ENCODE peak calls at places on chromosomes 2 and 18, in four cellular contexts. T, M, K and G are unnamed samples.

GRCh38 chr2:190563109-190563508 is 28.6 kb upstream of the NEMP2 start:
- DNase-seq in T (no peak), M (no peak), K (no peak), G (peak; percentile 43)

GRCh38 chr2:15905986-15906491 is 34.3 kb upstream of the MYCN start:
- DNase-seq in T (no peak), M (no peak), K (no peak), G (no peak)

GRCh38 chr2:213065583-213066444 is 85.6 kb downstream of the IKZF2 start:
- DNase-seq in T (peak; percentile 39), M (no peak), K (peak; percentile 1), G (no peak)

GRCh38 chr18:809985-810642 is 1.9 kb downstream of the YES1 start:
- DNase-seq in T (no peak), M (no peak), K (no peak), G (no peak)

GRCh38 chr18:69109686-69110085 is 291.0 kb upstream of the DOK6 start:
- DNase-seq in T (no peak), M (no peak), K (no peak), G (no peak)

GRCh38 chr2:157611110-157611509 is 17.6 kb downstream of the ACVR1C start:
- DNase-seq in T (no peak), M (no peak), K (no peak), G (no peak)

GRCh38 chr18:76771132-76771824 is 51.1 kb upstream of the ZNF236 start:
- DNase-seq in T (no peak), M (no peak), K (no peak), G (no peak)

GRCh38 chr2:238433941-238434845 is 7.5 kb downstream of the ASB1 start:
- DNase-seq in T (no peak), M (no peak), K (no peak), G (no peak)

GRCh38 chr2:240904216-240905175 is 1.6 kb upstream of the CROCC2 start:
- DNase-seq in T (no peak), M (no peak), K (no peak), G (no peak)

GRCh38 chr2:43818761-43819160 is 19.9 kb downstream of the ABCG5 start:
- DNase-seq in T (peak; percentile 81), M (peak; percentile 73), K (no peak), G (no peak)